ENCODE peak calls at places on chromosomes 4 and X, in ten cellular contexts. I is effector memory CD8-positive, alpha-beta T cell; D is A549; U is activated T-cell treated with anti-CD3 and anti-CD28 coated beads, Interleukin-2, amount 50 U/mL, for 72 hours; Z is naive thymus-derived CD4-positive, alpha-beta T cell; T is heart left ventricle; G is left cardiac atrium; H is activated CD4-positive, alpha-beta T cell treated with anti-CD3 and anti-CD28 coated beads for 36 hours; S is activated CD4-positive, CD25-positive, alpha-beta regulatory T cell treated with anti-CD3 and anti-CD28 coated beads, Interleukin-2, amount 50 U/mL, for 24 hours; O is T-helper 17 cell. M is an unnamed sample.
A peak's percentile ranks its signal among the peaks of the same experiment; 100 is the strongest.

GRCh38 chr4:110022457-110022856 is 109.8 kb downstream of the EGF start:
- ATAC-seq in U (no peak), G (no peak), I (no peak), D (no peak), O (no peak), T (no peak), S (no peak), H (no peak), Z (no peak), M (no peak)

GRCh38 chr4:68865178-68865638 is 49.4 kb downstream of the UGT2B10 start:
- ATAC-seq in Z (no peak), H (no peak), D (no peak), S (no peak), U (no peak), O (no peak), G (no peak), I (no peak), T (no peak), M (no peak)

GRCh38 chr4:177855543-177856197 is 413.4 kb upstream of the AGA start:
- ATAC-seq in O (no peak), H (no peak), S (no peak), T (no peak), Z (no peak), D (no peak), U (no peak), G (no peak), I (no peak), M (no peak)

GRCh38 chr4:1471443-1472147 is 65.4 kb upstream of the NKX1-1 start:
- ATAC-seq in D (peak; percentile 52), T (no peak), Z (no peak), H (no peak), S (no peak), O (no peak), I (no peak), U (no peak), G (no peak), M (no peak)

GRCh38 chrX:39894626-39895025 is 203.1 kb downstream of the BCOR start:
- ATAC-seq in U (no peak), Z (no peak), D (no peak), S (no peak), O (no peak), T (no peak), I (no peak), G (no peak), H (no peak), M (no peak)

GRCh38 chr4:85595796-85596559 is 121.0 kb downstream of the ARHGAP24 start:
- ATAC-seq in Z (no peak), T (peak; percentile 73), O (no peak), D (no peak), U (no peak), S (no peak), I (no peak), H (no peak), G (peak; percentile 49), M (no peak)

GRCh38 chrX:68757331-68757730 is 71.5 kb upstream of the EFNB1 start:
- ATAC-seq in D (no peak), O (no peak), I (no peak), S (no peak), H (no peak), T (no peak), U (no peak), G (no peak), Z (no peak), M (no peak)

GRCh38 chr4:106286611-106287010 is 29.4 kb downstream of the TBCK start:
- ATAC-seq in D (no peak), S (no peak), I (no peak), H (no peak), O (no peak), G (no peak), U (no peak), T (no peak), Z (no peak), M (no peak)

GRCh38 chrX:45765281-45765680 is 564.6 kb upstream of the DIPK2B start:
- ATAC-seq in I (no peak), Z (no peak), D (no peak), O (no peak), G (no peak), H (no peak), U (no peak), S (no peak), T (no peak), M (no peak)

GRCh38 chrX:71184803-71185495 is 38.1 kb upstream of the GJB1 start:
- ATAC-seq in O (no peak), U (no peak), D (no peak), Z (no peak), G (no peak), I (no peak), H (no peak), T (no peak), S (no peak), M (no peak)

GRCh38 chrX:131441033-131441432 is 102.8 kb upstream of the OR13H1 start:
- ATAC-seq in I (no peak), D (peak; percentile 80), T (no peak), O (no peak), S (no peak), H (no peak), Z (no peak), G (no peak), U (no peak), M (no peak)

GRCh38 chr4:184818216-184818564 is 7.6 kb downstream of the ACSL1 start:
- ATAC-seq in O (no peak), I (peak; percentile 45), U (peak; percentile 49), Z (no peak), T (no peak), D (no peak), S (peak; percentile 37), G (no peak), H (peak; percentile 57), M (peak; percentile 40)

GRCh38 chr4:183081116-183081469 is 18.0 kb upstream of the WWC2 start:
- ATAC-seq in H (no peak), I (no peak), Z (no peak), O (no peak), G (no peak), T (no peak), S (no peak), D (no peak), U (no peak), M (no peak)

GRCh38 chr4:158811216-158811540 is 42.4 kb downstream of the FNIP2 start:
- ATAC-seq in H (no peak), I (no peak), G (no peak), Z (no peak), O (no peak), D (no peak), T (no peak), S (no peak), U (no peak), M (no peak)

GRCh38 chr4:7747062-7747385 is 192.6 kb downstream of the AFAP1 start:
- ATAC-seq in T (peak; percentile 22), S (no peak), H (no peak), O (no peak), I (no peak), G (peak; percentile 42), D (no peak), U (no peak), Z (peak; percentile 63), M (no peak)

GRCh38 chrX:26918633-26919032 is 544.5 kb downstream of the PPP4R3C start:
- ATAC-seq in O (no peak), D (no peak), I (no peak), T (no peak), H (no peak), U (no peak), S (no peak), G (no peak), Z (no peak), M (no peak)

GRCh38 chr4:152342293-152342692 is 193.6 kb downstream of the FBXW7 start:
- ATAC-seq in D (no peak), G (no peak), Z (no peak), T (peak; percentile 25), S (no peak), H (no peak), I (no peak), U (no peak), O (no peak), M (no peak)

GRCh38 chr4:98482847-98483806 is 175.3 kb downstream of the TSPAN5 start:
- ATAC-seq in I (no peak), H (peak; percentile 84), O (no peak), T (no peak), U (peak; percentile 84), Z (no peak), S (peak; percentile 90), D (peak; percentile 86), G (no peak), M (peak; percentile 96)

GRCh38 chr4:72858328-72858727 is 211.2 kb downstream of the COX18 start:
- ATAC-seq in T (no peak), Z (no peak), I (no peak), S (peak; percentile 55), D (peak; percentile 62), O (no peak), U (peak; percentile 74), G (peak; percentile 27), H (peak; percentile 53), M (no peak)

GRCh38 chr4:151626228-151626627 is 134.6 kb downstream of the GATB start:
- ATAC-seq in G (no peak), H (no peak), Z (no peak), I (no peak), U (no peak), T (no peak), S (no peak), D (no peak), O (no peak), M (no peak)

GRCh38 chr4:15543537-15544195 is 74.0 kb downstream of the CC2D2A start:
- ATAC-seq in H (no peak), D (no peak), G (no peak), T (no peak), Z (no peak), O (no peak), S (no peak), U (no peak), I (no peak), M (no peak)

GRCh38 chr4:82352825-82353370 is 20.9 kb downstream of the HNRNPD start:
- ATAC-seq in I (no peak), D (no peak), H (peak; percentile 74), Z (no peak), G (no peak), O (no peak), T (no peak), U (peak; percentile 82), S (peak; percentile 80), M (peak; percentile 54)

GRCh38 chr4:135670548-135670947 is 1469.0 kb upstream of the PABPC4L start:
- ATAC-seq in O (no peak), D (no peak), S (no peak), Z (no peak), T (no peak), I (no peak), H (no peak), G (no peak), U (no peak), M (no peak)

GRCh38 chr4:183637461-183637860 is 21.5 kb downstream of the RWDD4 start:
- ATAC-seq in G (no peak), T (no peak), U (peak; percentile 85), H (peak; percentile 88), S (peak; percentile 91), Z (no peak), D (peak; percentile 46), O (no peak), I (no peak), M (no peak)

GRCh38 chrX:120568047-120568446 is 7.3 kb upstream of the CUL4B start:
- ATAC-seq in I (no peak), U (no peak), G (no peak), H (no peak), D (no peak), S (no peak), T (no peak), O (no peak), Z (no peak), M (no peak)

GRCh38 chr4:69025999-69026387 is 70.3 kb upstream of the UGT2B7 start:
- ATAC-seq in O (no peak), I (no peak), S (no peak), G (no peak), T (no peak), D (no peak), U (no peak), Z (no peak), H (no peak), M (peak; percentile 12)

GRCh38 chrX:46382595-46382994 is 162.6 kb downstream of the ZNF674 start:
- ATAC-seq in T (no peak), O (no peak), G (no peak), U (peak; percentile 51), H (peak; percentile 19), D (no peak), Z (no peak), S (no peak), I (no peak), M (no peak)

GRCh38 chr4:181838253-181838652 is 404.9 kb upstream of the TENM3 start:
- ATAC-seq in Z (no peak), S (no peak), H (no peak), G (no peak), U (no peak), I (no peak), O (no peak), T (no peak), D (no peak), M (no peak)